ENCODE peak calls at places on chromosomes 13 and 19, in ten cellular contexts. V is H9; D is WTC11; T is HT-29; E is cardiac fibroblast; Q is left lung; F is AG04450; X is fibroblast of gingiva; Y is CD8-positive, alpha-beta memory T cell; W is choroid plexus epithelial cell. G is an unnamed sample.

GRCh38 chr13:87536499-87536898 is 134.7 kb upstream of the SLITRK5 start:
- DNase-seq in Y (no peak), D (no peak), F (no peak), X (no peak), V (no peak), Q (no peak), W (peak; percentile 0), T (no peak), E (no peak), G (peak; percentile 57)

GRCh38 chr13:109156181-109156935 is 526.9 kb downstream of the MYO16 start:
- DNase-seq in D (no peak), T (no peak), X (peak; percentile 95), W (peak; percentile 86), Q (no peak), F (peak; percentile 43), V (no peak), E (peak; percentile 91), Y (no peak), G (peak; percentile 92)

GRCh38 chr19:35437152-35437951 is 10.7 kb upstream of the FFAR2 start:
- DNase-seq in X (no peak), F (no peak), V (no peak), T (no peak), W (no peak), D (no peak), Q (no peak), Y (no peak), E (no peak), G (no peak)

GRCh38 chr13:110593430-110594130 is 21.8 kb upstream of the NAXD start:
- DNase-seq in T (peak; percentile 83), W (peak; percentile 75), Q (no peak), X (peak; percentile 55), F (no peak), V (no peak), Y (no peak), D (no peak), E (peak; percentile 76), G (peak; percentile 69)

GRCh38 chr13:40546047-40546446 is 120.4 kb downstream of the FOXO1 start:
- DNase-seq in Q (no peak), F (no peak), E (no peak), D (no peak), T (no peak), W (no peak), X (no peak), Y (no peak), V (no peak), G (no peak)

GRCh38 chr13:58399263-58399662 is 767.7 kb downstream of the PCDH17 start:
- DNase-seq in F (no peak), X (no peak), V (no peak), Q (no peak), T (no peak), D (no peak), W (no peak), Y (no peak), E (no peak), G (no peak)

GRCh38 chr13:28583661-28584091 is 75.3 kb upstream of the POMP start:
- DNase-seq in D (peak; percentile 14), E (no peak), Q (no peak), X (no peak), T (no peak), F (no peak), V (no peak), Y (no peak), W (no peak), G (peak; percentile 39)

GRCh38 chr19:40461669-40462221 is 3.8 kb downstream of the BLVRB start:
- DNase-seq in D (no peak), T (no peak), V (no peak), X (no peak), W (no peak), F (no peak), Q (peak; percentile 73), Y (no peak), E (no peak), G (no peak)

GRCh38 chr19:34308381-34309367 is 54.3 kb downstream of the GARRE1 start:
- DNase-seq in E (peak; percentile 49), Y (no peak), W (no peak), Q (no peak), V (no peak), X (no peak), F (no peak), T (no peak), D (no peak), G (peak; percentile 74)

GRCh38 chr19:18514800-18515682 is 6.8 kb downstream of the ELL start:
- DNase-seq in Y (peak; percentile 74), D (no peak), F (no peak), V (no peak), Q (peak; percentile 86), E (peak; percentile 77), X (peak; percentile 71), T (peak; percentile 81), W (peak; percentile 93), G (peak; percentile 93)

GRCh38 chr13:99416411-99417121 is 84.7 kb upstream of the TM9SF2 start:
- DNase-seq in D (no peak), Q (no peak), E (no peak), V (no peak), T (no peak), Y (no peak), W (no peak), F (no peak), X (no peak), G (no peak)

GRCh38 chr19:3536429-3537100 is 2.4 kb upstream of the TEKTIP1 start:
- DNase-seq in V (no peak), D (no peak), T (no peak), X (peak; percentile 50), Q (no peak), W (no peak), F (no peak), E (no peak), Y (no peak), G (no peak)

GRCh38 chr19:6696239-6696820 is 24.1 kb downstream of the C3 start:
- DNase-seq in D (no peak), X (no peak), E (no peak), Y (no peak), Q (no peak), V (no peak), F (no peak), W (no peak), T (no peak), G (no peak)

GRCh38 chr19:1046836-1047695 is 7.2 kb downstream of the ABCA7 start:
- DNase-seq in W (no peak), Y (no peak), D (no peak), T (no peak), E (no peak), V (peak; percentile 36), X (no peak), Q (no peak), F (no peak), G (no peak)

GRCh38 chr19:32878988-32879387 is 9.4 kb upstream of the SLC7A9 start:
- DNase-seq in Y (no peak), T (no peak), F (no peak), V (no peak), D (no peak), W (no peak), E (no peak), X (no peak), Q (no peak), G (no peak)

GRCh38 chr13:39451301-39451700 is 151.7 kb downstream of the LHFPL6 start:
- DNase-seq in F (no peak), W (peak; percentile 80), V (no peak), T (peak; percentile 9), E (peak; percentile 71), Y (no peak), X (no peak), Q (no peak), D (no peak), G (peak; percentile 68)

GRCh38 chr19:32771596-32771995 is 52.0 kb downstream of the TDRD12 start:
- DNase-seq in T (no peak), Y (no peak), F (no peak), W (no peak), D (no peak), X (no peak), V (no peak), Q (no peak), E (no peak), G (no peak)

GRCh38 chr19:47595937-47596336 is 13.0 kb upstream of the BICRA start:
- DNase-seq in Q (no peak), T (no peak), F (no peak), V (no peak), Y (no peak), W (no peak), X (no peak), D (no peak), E (no peak), G (no peak)

GRCh38 chr19:48872884-48873475 is 759 bp downstream of the PPP1R15A start:
- DNase-seq in Q (peak; percentile 88), E (peak; percentile 98), X (peak; percentile 91), Y (peak; percentile 91), D (peak; percentile 77), V (peak; percentile 85), W (peak; percentile 97), T (peak; percentile 100), F (peak; percentile 89), G (peak; percentile 93)

GRCh38 chr13:35160921-35161320 is 218.9 kb downstream of the NBEA start:
- DNase-seq in V (no peak), T (no peak), X (peak; percentile 42), W (no peak), E (no peak), Y (no peak), F (no peak), D (no peak), Q (no peak), G (no peak)

GRCh38 chr13:99434258-99434788 is 66.9 kb upstream of the TM9SF2 start:
- DNase-seq in D (peak; percentile 53), F (no peak), Y (peak; percentile 92), T (no peak), Q (no peak), W (no peak), V (peak; percentile 70), X (no peak), E (no peak), G (no peak)

GRCh38 chr13:98014766-98015165 is 61.3 kb downstream of the IPO5 start:
- DNase-seq in W (peak; percentile 82), V (no peak), F (peak; percentile 64), E (peak; percentile 94), T (no peak), D (no peak), X (peak; percentile 64), Y (no peak), Q (no peak), G (peak; percentile 70)

GRCh38 chr19:39307233-39307821 is 11.1 kb downstream of the IFNL1 start:
- DNase-seq in Y (peak; percentile 42), T (no peak), V (peak; percentile 83), E (peak; percentile 10), X (no peak), F (no peak), W (no peak), Q (no peak), D (peak; percentile 80), G (peak; percentile 8)

GRCh38 chr19:44003461-44004134 is 841 bp downstream of the ZNF230 start:
- DNase-seq in F (no peak), Q (peak; percentile 35), V (no peak), W (peak; percentile 11), E (peak; percentile 10), D (no peak), X (no peak), Y (no peak), T (peak; percentile 54), G (no peak)

GRCh38 chr19:6260376-6260775 is 19.4 kb downstream of the MLLT1 start:
- DNase-seq in W (no peak), Y (no peak), Q (no peak), E (no peak), D (no peak), X (no peak), T (no peak), F (no peak), V (no peak), G (no peak)

GRCh38 chr19:10662384-10663251 is 8.5 kb downstream of the ILF3 start:
- DNase-seq in Q (no peak), F (no peak), V (no peak), E (peak; percentile 50), W (no peak), D (no peak), Y (no peak), X (peak; percentile 16), T (no peak), G (peak; percentile 45)

GRCh38 chr19:47229674-47230121 is 1.3 kb downstream of the BBC3 start:
- DNase-seq in T (peak; percentile 43), Y (no peak), E (no peak), V (no peak), X (peak; percentile 26), W (peak; percentile 49), F (no peak), Q (no peak), D (no peak), G (peak; percentile 35)

GRCh38 chr13:33197551-33197971 is 88.0 kb downstream of the STARD13 start:
- DNase-seq in Q (no peak), F (no peak), E (no peak), W (no peak), Y (no peak), X (no peak), T (no peak), V (no peak), D (no peak), G (no peak)